ENCODE peak calls at places on chromosomes 1 and 21, in eight cellular contexts. B, D, G, Q, K, N, T and M are unnamed samples.
A peak's percentile ranks its signal among the peaks of the same experiment; 100 is the strongest.

GRCh38 chr1:150708595-150708994 is 11.6 kb upstream of the GOLPH3L start:
- DNase-seq in B (no peak), G (peak; percentile 49), Q (no peak), D (no peak), K (no peak), N (no peak), T (peak; percentile 47), M (no peak)

GRCh38 chr1:47751188-47751587 is 246.0 kb downstream of the TRABD2B start:
- DNase-seq in K (no peak), G (no peak), Q (no peak), D (no peak), B (no peak), N (no peak), T (no peak), M (no peak)

GRCh38 chr1:101216623-101217022 is 20.2 kb upstream of the S1PR1 start:
- DNase-seq in G (no peak), Q (no peak), D (no peak), K (no peak), B (no peak), N (no peak), T (no peak), M (no peak)

GRCh38 chr1:174998569-174999215 is 1.1 kb upstream of the CACYBP start:
- DNase-seq in K (peak; percentile 44), B (no peak), D (peak; percentile 49), N (peak; percentile 59), Q (peak; percentile 62), T (peak; percentile 61), G (peak; percentile 57), M (peak; percentile 55)

GRCh38 chr21:16084776-16085364 is 355.1 kb downstream of the USP25 start:
- DNase-seq in G (no peak), N (no peak), K (no peak), B (no peak), Q (no peak), D (no peak), T (no peak), M (no peak)

GRCh38 chr21:32772281-32773047 is 909 bp upstream of the PAXBP1 start:
- DNase-seq in N (peak; percentile 60), G (peak; percentile 60), Q (peak; percentile 76), B (no peak), D (peak; percentile 19), T (peak; percentile 53), K (peak; percentile 29), M (peak; percentile 55)

GRCh38 chr1:116962976-116963639 is 38.5 kb upstream of the CD101 start:
- DNase-seq in Q (peak; percentile 41), B (no peak), D (no peak), N (no peak), G (no peak), T (no peak), K (no peak), M (no peak)

GRCh38 chr1:181112071-181112929 is 23.8 kb downstream of the IER5 start:
- DNase-seq in G (no peak), B (peak; percentile 95), D (peak; percentile 85), K (peak; percentile 81), N (peak; percentile 87), Q (no peak), T (no peak), M (peak; percentile 92)

GRCh38 chr1:159932296-159933285 is 7.3 kb upstream of the TAGLN2 start:
- DNase-seq in N (no peak), Q (no peak), G (peak; percentile 24), D (no peak), K (no peak), T (peak; percentile 53), B (no peak), M (no peak)

GRCh38 chr1:201254625-201255469 is 28.5 kb upstream of the PKP1 start:
- DNase-seq in D (peak; percentile 51), B (no peak), K (no peak), Q (peak; percentile 70), N (peak; percentile 33), G (peak; percentile 93), T (peak; percentile 91), M (peak; percentile 69)

GRCh38 chr1:181089017-181089776 is 697 bp downstream of the IER5 start:
- DNase-seq in T (no peak), N (no peak), B (no peak), Q (peak; percentile 53), K (no peak), G (no peak), D (no peak), M (peak; percentile 58)

GRCh38 chr1:36818771-36819170 is 215.5 kb downstream of the GRIK3 start:
- DNase-seq in Q (no peak), N (no peak), G (no peak), T (no peak), B (no peak), D (no peak), K (no peak), M (no peak)

GRCh38 chr1:203206116-203206687 is 19.7 kb upstream of the CHI3L1 start:
- DNase-seq in G (no peak), B (no peak), Q (no peak), N (peak; percentile 13), K (no peak), D (no peak), T (no peak), M (no peak)

GRCh38 chr1:152141971-152142584 is 16.9 kb downstream of the RPTN start:
- DNase-seq in B (peak; percentile 23), G (peak; percentile 19), N (peak; percentile 57), T (peak; percentile 14), Q (no peak), K (peak; percentile 34), D (peak; percentile 75), M (no peak)

GRCh38 chr1:99766378-99766800 is at the start of gene FRRS1:
- DNase-seq in Q (peak; percentile 57), B (peak; percentile 14), K (peak; percentile 81), N (peak; percentile 60), D (peak; percentile 83), G (peak; percentile 83), T (peak; percentile 73), M (peak; percentile 80)

GRCh38 chr1:202134645-202135172 is 9.8 kb downstream of the ARL8A start:
- DNase-seq in N (no peak), B (no peak), K (no peak), D (peak; percentile 24), Q (no peak), T (no peak), G (no peak), M (peak; percentile 80)

GRCh38 chr1:202821467-202821866 is 10.7 kb downstream of the PCAT6 start:
- DNase-seq in N (no peak), D (no peak), B (peak; percentile 11), T (no peak), G (no peak), Q (no peak), K (no peak), M (no peak)

GRCh38 chr1:221549815-221550214 is 192.1 kb downstream of the DUSP10 start:
- DNase-seq in B (no peak), D (no peak), Q (no peak), K (no peak), N (no peak), T (no peak), G (no peak), M (no peak)

GRCh38 chr1:182441719-182442118 is 8.2 kb upstream of the RGSL1 start:
- DNase-seq in T (no peak), N (no peak), B (no peak), G (no peak), K (no peak), Q (no peak), D (no peak), M (no peak)

GRCh38 chr1:91053630-91054029 is 31.8 kb upstream of the ZNF644 start:
- DNase-seq in G (no peak), B (no peak), K (no peak), D (no peak), N (no peak), Q (no peak), T (no peak), M (no peak)

GRCh38 chr1:109622103-109622892 is 2.7 kb downstream of the AMPD2 start:
- DNase-seq in D (no peak), B (no peak), G (peak; percentile 17), T (no peak), N (no peak), K (no peak), Q (peak; percentile 19), M (peak; percentile 44)

GRCh38 chr1:92484472-92485373 is 2.0 kb downstream of the GFI1 start:
- DNase-seq in D (no peak), B (no peak), Q (peak; percentile 76), K (peak; percentile 68), N (peak; percentile 23), G (peak; percentile 73), T (peak; percentile 69), M (no peak)

GRCh38 chr1:45880930-45881329 is 77.5 kb downstream of the MAST2 start:
- DNase-seq in N (no peak), D (no peak), K (no peak), T (no peak), Q (no peak), G (no peak), B (no peak), M (no peak)

GRCh38 chr1:232248276-232248803 is 381.6 kb downstream of the SIPA1L2 start:
- DNase-seq in B (no peak), K (no peak), G (no peak), Q (no peak), D (no peak), N (no peak), T (no peak), M (no peak)

GRCh38 chr1:30876451-30877204 is 31.9 kb downstream of the SDC3 start:
- DNase-seq in D (no peak), B (no peak), G (no peak), Q (no peak), K (no peak), T (no peak), N (no peak), M (no peak)

GRCh38 chr1:62314951-62315350 is 4.3 kb downstream of the KANK4 start:
- DNase-seq in G (no peak), D (no peak), K (no peak), B (no peak), Q (no peak), N (no peak), T (no peak), M (no peak)

GRCh38 chr1:1253972-1254666 is 7.6 kb upstream of the C1QTNF12 start:
- DNase-seq in B (no peak), G (no peak), D (no peak), N (no peak), K (no peak), T (no peak), Q (no peak), M (no peak)

GRCh38 chr1:27581823-27582243 is 22.1 kb downstream of the AHDC1 start:
- DNase-seq in N (no peak), Q (no peak), K (no peak), D (no peak), G (no peak), B (no peak), T (no peak), M (peak; percentile 88)

GRCh38 chr1:177466286-177466685 is 295.5 kb downstream of the BRINP2 start:
- DNase-seq in N (no peak), K (no peak), G (no peak), Q (no peak), T (no peak), D (no peak), B (no peak), M (no peak)

GRCh38 chr1:59156031-59156430 is 140.9 kb upstream of the FGGY start:
- DNase-seq in D (no peak), Q (no peak), T (no peak), B (no peak), N (no peak), G (no peak), K (no peak), M (no peak)